ENCODE peak calls at places on chromosomes 1 and 21, in five cellular contexts. One of them, this sample, is unnamed. For H3K4me1, the result is how much of the 10 kb centered on the place peaks cover.

GRCh38 chr1:166840309-166841302 is 1.3 kb downstream of the POGK start:
- DNase-seq in Peyer's patch: no peak
- DNase-seq in fibroblast of lung: no peak
- DNase-seq in HCT116: no peak
- DNase-seq in GM23248: peak
- DNase-seq in this sample: no peak

GRCh38 chr21:29521872-29522271 is 223.2 kb downstream of the BACH1 start:
- DNase-seq in Peyer's patch: no peak
- DNase-seq in fibroblast of lung: no peak
- DNase-seq in HCT116: no peak
- DNase-seq in GM23248: no peak
- DNase-seq in this sample: no peak

GRCh38 chr1:62175568-62176179 is 19.0 kb upstream of the L1TD1 start:
- DNase-seq in Peyer's patch: no peak
- DNase-seq in fibroblast of lung: peak
- DNase-seq in HCT116: peak
- DNase-seq in GM23248: peak
- DNase-seq in this sample: peak

GRCh38 chr1:47431534-47431933 is 6.3 kb upstream of the FOXD2 start:
- DNase-seq in Peyer's patch: no peak
- DNase-seq in fibroblast of lung: peak
- DNase-seq in HCT116: no peak
- DNase-seq in GM23248: peak
- DNase-seq in this sample: no peak

GRCh38 chr21:45826733-45827692 is 154.6 kb upstream of the COL6A1 start:
- DNase-seq in Peyer's patch: no peak
- DNase-seq in fibroblast of lung: no peak
- DNase-seq in HCT116: no peak
- DNase-seq in GM23248: no peak
- DNase-seq in this sample: no peak

GRCh38 chr21:25788677-25789076 is 53.9 kb downstream of the GABPA start:
- DNase-seq in Peyer's patch: no peak
- DNase-seq in fibroblast of lung: no peak
- DNase-seq in HCT116: no peak
- DNase-seq in GM23248: no peak
- DNase-seq in this sample: no peak

GRCh38 chr1:42014823-42015222 is 96.1 kb upstream of the HIVEP3 start:
- DNase-seq in Peyer's patch: no peak
- DNase-seq in fibroblast of lung: no peak
- DNase-seq in HCT116: no peak
- DNase-seq in GM23248: no peak
- DNase-seq in this sample: no peak

GRCh38 chr1:61441723-61442262 is 283.1 kb downstream of the TM2D1 start:
- DNase-seq in Peyer's patch: no peak
- DNase-seq in fibroblast of lung: peak
- DNase-seq in HCT116: no peak
- DNase-seq in GM23248: no peak
- DNase-seq in this sample: no peak

GRCh38 chr21:38996355-38996754 is 186.9 kb downstream of the PSMG1 start:
- DNase-seq in Peyer's patch: no peak
- DNase-seq in fibroblast of lung: no peak
- DNase-seq in HCT116: no peak
- DNase-seq in GM23248: no peak
- DNase-seq in this sample: no peak

DNA sequence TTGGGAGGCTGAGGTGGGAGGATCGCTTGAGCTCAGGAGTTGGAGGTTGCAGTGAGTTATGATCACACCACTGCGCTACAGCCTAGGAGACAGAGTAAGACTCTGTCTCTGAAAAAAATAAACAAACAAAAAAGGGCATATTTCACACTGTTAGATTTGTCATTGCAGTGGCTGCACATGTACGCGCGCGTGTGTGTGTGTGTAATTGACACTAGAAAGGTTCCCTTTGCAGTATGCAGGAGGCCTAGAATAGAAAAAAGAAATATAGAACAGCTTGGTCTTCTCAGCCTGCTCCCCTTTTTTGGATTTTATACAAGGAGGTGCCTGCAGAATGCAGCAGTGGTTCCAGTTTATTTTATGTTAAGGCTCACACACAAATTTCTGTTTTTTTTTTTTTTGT is 8.6 kb downstream of the MACO1 start:
- DNase-seq in Peyer's patch: no peak
- DNase-seq in fibroblast of lung: no peak
- DNase-seq in HCT116: no peak
- DNase-seq in GM23248: no peak
- DNase-seq in this sample: no peak
- H3K4me1 ChIP-seq in Peyer's patch: under half
- H3K4me1 ChIP-seq in fibroblast of lung: under half
- H3K4me1 ChIP-seq in HCT116: under half
- H3K4me1 ChIP-seq in GM23248: under half
- H3K4me1 ChIP-seq in this sample: under half

DNA sequence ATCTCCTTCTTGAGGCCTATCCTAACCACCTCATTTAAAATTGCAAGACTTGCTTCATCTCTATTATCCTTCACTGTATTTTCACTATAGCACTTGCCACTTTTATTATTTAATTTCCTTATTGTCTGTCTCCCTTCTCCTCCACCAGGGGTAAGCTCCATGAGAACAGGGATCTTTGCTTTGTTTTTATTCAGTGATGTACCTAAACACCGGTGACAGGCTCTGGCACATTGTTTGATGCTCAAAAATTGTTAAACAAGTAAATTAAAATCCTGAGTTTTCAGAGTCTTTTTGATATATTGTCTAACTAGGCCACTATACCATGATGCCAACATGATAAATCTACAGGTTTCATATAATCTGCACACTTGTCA is 17.2 kb upstream of the SPEN start:
- DNase-seq in Peyer's patch: no peak
- DNase-seq in fibroblast of lung: no peak
- DNase-seq in HCT116: no peak
- DNase-seq in GM23248: no peak
- DNase-seq in this sample: no peak
- H3K4me1 ChIP-seq in Peyer's patch: under half
- H3K4me1 ChIP-seq in fibroblast of lung: under half
- H3K4me1 ChIP-seq in HCT116: under half
- H3K4me1 ChIP-seq in GM23248: under half
- H3K4me1 ChIP-seq in this sample: under half

GRCh38 chr1:2304282-2304681 is 76.2 kb downstream of the SKI start:
- DNase-seq in Peyer's patch: no peak
- DNase-seq in fibroblast of lung: no peak
- DNase-seq in HCT116: no peak
- DNase-seq in GM23248: no peak
- DNase-seq in this sample: no peak
- H3K4me1 ChIP-seq in Peyer's patch: under half
- H3K4me1 ChIP-seq in fibroblast of lung: under half
- H3K4me1 ChIP-seq in HCT116: under half
- H3K4me1 ChIP-seq in GM23248: under half
- H3K4me1 ChIP-seq in this sample: under half

DNA sequence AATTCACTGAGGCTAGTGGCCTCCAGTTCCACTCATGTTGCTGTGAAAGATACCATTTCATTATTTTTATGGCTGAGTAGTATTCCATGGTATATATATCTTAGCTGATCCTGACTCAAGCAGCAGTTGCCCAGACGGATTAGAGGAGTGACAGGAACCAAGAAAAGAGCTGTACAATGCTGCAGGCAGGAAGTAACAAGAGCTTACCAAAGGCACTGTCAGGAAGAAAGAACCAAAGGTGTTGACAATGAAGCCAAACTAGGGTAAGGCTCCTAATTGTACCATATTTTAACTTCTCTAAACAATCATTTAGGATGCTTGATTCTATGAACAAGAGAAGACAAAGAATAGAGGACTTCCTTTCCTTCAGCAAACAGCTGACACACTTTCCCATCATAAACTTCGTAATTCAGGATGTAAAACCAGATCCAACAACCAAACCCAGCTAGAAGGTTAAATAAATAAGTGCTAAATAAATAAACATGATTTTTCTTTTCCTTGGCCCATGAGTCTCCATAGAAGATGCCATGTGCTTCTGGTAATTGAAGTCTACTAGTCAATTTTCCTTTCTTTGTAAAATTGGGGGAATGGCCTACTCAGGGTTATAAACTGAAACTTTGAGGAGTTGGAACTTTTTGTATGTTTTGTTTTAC is 248.2 kb upstream of the SGIP1 start:
- DNase-seq in Peyer's patch: no peak
- DNase-seq in fibroblast of lung: no peak
- DNase-seq in HCT116: no peak
- DNase-seq in GM23248: no peak
- DNase-seq in this sample: no peak
- H3K4me1 ChIP-seq in Peyer's patch: under half
- H3K4me1 ChIP-seq in fibroblast of lung: under half
- H3K4me1 ChIP-seq in HCT116: under half
- H3K4me1 ChIP-seq in GM23248: under half
- H3K4me1 ChIP-seq in this sample: under half

GRCh38 chr1:209560952-209561351 is 22.6 kb upstream of the CAMK1G start:
- DNase-seq in Peyer's patch: no peak
- DNase-seq in fibroblast of lung: no peak
- DNase-seq in HCT116: no peak
- DNase-seq in GM23248: no peak
- DNase-seq in this sample: no peak

GRCh38 chr1:209556159-209556690 is 27.3 kb upstream of the CAMK1G start:
- DNase-seq in Peyer's patch: no peak
- DNase-seq in fibroblast of lung: no peak
- DNase-seq in HCT116: no peak
- DNase-seq in GM23248: no peak
- DNase-seq in this sample: no peak

GRCh38 chr1:209560529-209560928 is 23.0 kb upstream of the CAMK1G start:
- DNase-seq in Peyer's patch: no peak
- DNase-seq in fibroblast of lung: no peak
- DNase-seq in HCT116: no peak
- DNase-seq in GM23248: no peak
- DNase-seq in this sample: no peak

GRCh38 chr1:209554761-209555611 is 28.5 kb upstream of the CAMK1G start:
- DNase-seq in Peyer's patch: no peak
- DNase-seq in fibroblast of lung: no peak
- DNase-seq in HCT116: no peak
- DNase-seq in GM23248: no peak
- DNase-seq in this sample: no peak

DNA sequence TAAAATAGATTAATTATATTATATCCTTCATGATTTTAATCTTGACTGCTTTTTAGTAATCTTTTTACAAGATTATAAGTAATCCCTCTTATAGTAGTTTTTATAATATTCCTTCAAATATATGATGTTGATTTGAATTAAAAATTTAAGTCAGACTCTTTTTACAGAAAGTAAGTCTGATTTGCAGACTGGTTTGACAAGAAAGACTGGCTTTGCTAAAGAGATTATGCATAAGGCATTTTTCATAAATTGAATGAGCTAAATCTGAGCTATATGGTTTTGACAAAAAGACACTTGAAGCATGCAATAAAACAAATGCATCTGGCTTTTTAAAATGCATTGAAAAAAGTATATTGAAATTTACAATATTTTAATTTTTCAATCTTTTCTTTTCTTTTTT is 26.3 kb upstream of the CAMK1G start:
- DNase-seq in Peyer's patch: no peak
- DNase-seq in fibroblast of lung: no peak
- DNase-seq in HCT116: no peak
- DNase-seq in GM23248: no peak
- DNase-seq in this sample: no peak
- H3K4me1 ChIP-seq in Peyer's patch: under half
- H3K4me1 ChIP-seq in fibroblast of lung: under half
- H3K4me1 ChIP-seq in HCT116: under half
- H3K4me1 ChIP-seq in GM23248: under half
- H3K4me1 ChIP-seq in this sample: under half

GRCh38 chr1:209435654-209436566 is 147.6 kb upstream of the CAMK1G start:
- DNase-seq in Peyer's patch: no peak
- DNase-seq in fibroblast of lung: peak
- DNase-seq in HCT116: peak
- DNase-seq in GM23248: peak
- DNase-seq in this sample: no peak

GRCh38 chr1:209432443-209432825 is 151.1 kb upstream of the CAMK1G start:
- DNase-seq in Peyer's patch: no peak
- DNase-seq in fibroblast of lung: no peak
- DNase-seq in HCT116: no peak
- DNase-seq in GM23248: no peak
- DNase-seq in this sample: no peak

GRCh38 chr1:209433649-209434031 is 149.9 kb upstream of the CAMK1G start:
- DNase-seq in Peyer's patch: no peak
- DNase-seq in fibroblast of lung: no peak
- DNase-seq in HCT116: no peak
- DNase-seq in GM23248: peak
- DNase-seq in this sample: no peak

GRCh38 chr1:209434631-209435217 is 148.8 kb upstream of the CAMK1G start:
- DNase-seq in Peyer's patch: no peak
- DNase-seq in fibroblast of lung: no peak
- DNase-seq in HCT116: no peak
- DNase-seq in GM23248: no peak
- DNase-seq in this sample: no peak

DNA sequence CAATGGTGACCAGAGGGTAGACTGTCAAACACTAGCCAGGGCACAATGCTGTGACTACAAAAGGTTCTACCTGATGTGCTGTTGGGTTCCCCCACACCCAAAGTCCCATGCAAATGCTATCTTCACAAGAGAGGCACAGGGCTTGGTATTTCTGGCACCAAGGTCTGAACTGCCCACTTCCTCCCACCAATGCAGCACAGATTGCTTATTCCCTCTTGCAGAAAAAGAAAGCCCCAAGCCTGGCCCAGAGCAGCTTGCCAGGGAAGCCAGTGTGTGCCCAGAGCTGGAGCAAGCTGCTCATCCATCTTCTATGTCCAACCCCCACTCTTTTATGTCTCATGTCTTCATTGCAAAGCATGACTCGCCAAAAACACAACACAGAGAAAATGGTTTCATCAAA is 149.4 kb upstream of the CAMK1G start:
- DNase-seq in Peyer's patch: no peak
- DNase-seq in fibroblast of lung: no peak
- DNase-seq in HCT116: no peak
- DNase-seq in GM23248: peak
- DNase-seq in this sample: no peak
- H3K4me1 ChIP-seq in Peyer's patch: under half
- H3K4me1 ChIP-seq in fibroblast of lung: under half
- H3K4me1 ChIP-seq in HCT116: under half
- H3K4me1 ChIP-seq in GM23248: under half
- H3K4me1 ChIP-seq in this sample: under half

DNA sequence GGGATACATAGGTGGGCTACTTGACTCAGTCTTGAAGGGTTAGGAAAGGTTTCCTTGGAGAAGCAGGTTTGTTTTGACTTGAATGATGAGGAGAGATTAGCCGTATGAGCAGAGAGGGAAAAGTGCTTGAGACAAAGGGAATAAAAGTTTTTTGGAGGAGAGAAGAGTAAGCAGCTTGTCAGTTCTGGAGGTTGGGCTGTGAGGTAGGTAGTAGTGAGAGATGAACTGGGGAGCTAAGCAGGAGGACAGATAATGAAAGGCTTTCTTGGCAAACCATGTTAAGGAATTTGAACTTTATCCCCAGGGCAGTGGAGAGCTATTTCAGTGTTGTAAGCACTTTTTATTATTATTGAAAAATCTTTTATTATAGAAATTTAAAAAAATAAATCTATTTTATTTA is 3.6 kb downstream of the OSBPL9 start:
- DNase-seq in Peyer's patch: no peak
- DNase-seq in fibroblast of lung: no peak
- DNase-seq in HCT116: no peak
- DNase-seq in GM23248: no peak
- DNase-seq in this sample: no peak
- H3K4me1 ChIP-seq in Peyer's patch: under half
- H3K4me1 ChIP-seq in fibroblast of lung: under half
- H3K4me1 ChIP-seq in HCT116: under half
- H3K4me1 ChIP-seq in GM23248: under half
- H3K4me1 ChIP-seq in this sample: under half

GRCh38 chr1:211333906-211334305 is 7.3 kb downstream of the TRAF5 start:
- DNase-seq in Peyer's patch: no peak
- DNase-seq in fibroblast of lung: no peak
- DNase-seq in HCT116: no peak
- DNase-seq in GM23248: no peak
- DNase-seq in this sample: no peak
- H3K4me1 ChIP-seq in Peyer's patch: half or more
- H3K4me1 ChIP-seq in fibroblast of lung: under half
- H3K4me1 ChIP-seq in HCT116: under half
- H3K4me1 ChIP-seq in GM23248: under half
- H3K4me1 ChIP-seq in this sample: half or more

GRCh38 chr1:206682111-206682510 is 2.6 kb upstream of the MAPKAPK2 start:
- DNase-seq in Peyer's patch: no peak
- DNase-seq in fibroblast of lung: no peak
- DNase-seq in HCT116: no peak
- DNase-seq in GM23248: no peak
- DNase-seq in this sample: no peak
- H3K4me1 ChIP-seq in Peyer's patch: under half
- H3K4me1 ChIP-seq in fibroblast of lung: under half
- H3K4me1 ChIP-seq in HCT116: under half
- H3K4me1 ChIP-seq in GM23248: under half
- H3K4me1 ChIP-seq in this sample: under half